ENCODE peak calls at places on chromosomes 13 and 19, in four cellular contexts. B is HepG2, D is sigmoid colon, O is fibroblast of the aortic adventitia. X is an unnamed sample.
A peak's percentile ranks its signal among the peaks of the same experiment; 100 is the strongest.

GRCh38 chr13:106083620-106084350 is 451.7 kb downstream of the EFNB2 start:
- DNase-seq in D (no peak), O (peak; percentile 49), B (peak; percentile 6), X (no peak)

GRCh38 chr19:8302357-8302691 is 5.8 kb downstream of the CD320 start:
- DNase-seq in O (no peak), D (peak; percentile 65), B (no peak), X (no peak)

GRCh38 chr13:93723316-93723715 is 496.7 kb downstream of the GPC6 start:
- DNase-seq in B (no peak), D (no peak), O (peak; percentile 45), X (no peak)

GRCh38 chr19:49142866-49143335 is 12.3 kb downstream of the HRC start:
- DNase-seq in D (peak; percentile 95), O (peak; percentile 87), B (no peak), X (peak; percentile 56)

GRCh38 chr19:28655054-28655453 is 557.9 kb downstream of the UQCRFS1 start:
- DNase-seq in O (no peak), D (no peak), B (no peak), X (no peak)

GRCh38 chr13:21528616-21529015 is 69.5 kb upstream of the ZDHHC20 start:
- DNase-seq in D (no peak), B (no peak), O (peak; percentile 18), X (no peak)

GRCh38 chr19:51754770-51755169 is 3.1 kb upstream of the FPR1 start:
- DNase-seq in B (no peak), D (no peak), O (no peak), X (no peak)

GRCh38 chr19:19510432-19510831 is 4.9 kb downstream of the TSSK6 start:
- DNase-seq in B (no peak), D (no peak), O (peak; percentile 9), X (no peak)

GRCh38 chr19:10431254-10431942 is 11.1 kb downstream of the PDE4A start:
- DNase-seq in B (no peak), O (peak; percentile 22), D (peak; percentile 73), X (no peak)

GRCh38 chr19:16588089-16588823 is 16.0 kb upstream of the SLC35E1 start:
- DNase-seq in O (peak; percentile 42), B (no peak), D (no peak), X (no peak)

GRCh38 chr13:97631158-97631557 is 197.2 kb downstream of the RAP2A start:
- DNase-seq in O (no peak), D (no peak), B (no peak), X (no peak)

GRCh38 chr13:28638756-28639155 is 20.2 kb upstream of the POMP start:
- DNase-seq in D (no peak), B (no peak), O (no peak), X (no peak)

GRCh38 chr13:28637714-28638355 is 21.1 kb upstream of the POMP start:
- DNase-seq in D (no peak), O (no peak), B (peak; percentile 59), X (no peak)

GRCh38 chr13:28640861-28641599 is 17.9 kb upstream of the POMP start:
- DNase-seq in B (no peak), O (no peak), D (no peak), X (no peak)

GRCh38 chr13:28636078-28636477 is 22.9 kb upstream of the POMP start:
- DNase-seq in D (no peak), B (no peak), O (peak; percentile 51), X (peak; percentile 76)

GRCh38 chr13:28636677-28637317 is 22.1 kb upstream of the POMP start:
- DNase-seq in D (no peak), O (peak; percentile 75), B (peak; percentile 58), X (no peak)
- TF ChIP-seq CTCF in D (peak; percentile 74), O (peak; percentile 97), B (peak; percentile 78), X (peak; percentile 81)

GRCh38 chr19:45402469-45403070 is 2.3 kb downstream of the PPP1R13L start:
- DNase-seq in B (no peak), O (no peak), D (peak; percentile 66), X (no peak)
- H3K4me3 ChIP-seq in B (no peak overlapping the region), O (no peak overlapping the region), D (no peak overlapping the region), X (peak overlapping the region; percentile 18)

DNA sequence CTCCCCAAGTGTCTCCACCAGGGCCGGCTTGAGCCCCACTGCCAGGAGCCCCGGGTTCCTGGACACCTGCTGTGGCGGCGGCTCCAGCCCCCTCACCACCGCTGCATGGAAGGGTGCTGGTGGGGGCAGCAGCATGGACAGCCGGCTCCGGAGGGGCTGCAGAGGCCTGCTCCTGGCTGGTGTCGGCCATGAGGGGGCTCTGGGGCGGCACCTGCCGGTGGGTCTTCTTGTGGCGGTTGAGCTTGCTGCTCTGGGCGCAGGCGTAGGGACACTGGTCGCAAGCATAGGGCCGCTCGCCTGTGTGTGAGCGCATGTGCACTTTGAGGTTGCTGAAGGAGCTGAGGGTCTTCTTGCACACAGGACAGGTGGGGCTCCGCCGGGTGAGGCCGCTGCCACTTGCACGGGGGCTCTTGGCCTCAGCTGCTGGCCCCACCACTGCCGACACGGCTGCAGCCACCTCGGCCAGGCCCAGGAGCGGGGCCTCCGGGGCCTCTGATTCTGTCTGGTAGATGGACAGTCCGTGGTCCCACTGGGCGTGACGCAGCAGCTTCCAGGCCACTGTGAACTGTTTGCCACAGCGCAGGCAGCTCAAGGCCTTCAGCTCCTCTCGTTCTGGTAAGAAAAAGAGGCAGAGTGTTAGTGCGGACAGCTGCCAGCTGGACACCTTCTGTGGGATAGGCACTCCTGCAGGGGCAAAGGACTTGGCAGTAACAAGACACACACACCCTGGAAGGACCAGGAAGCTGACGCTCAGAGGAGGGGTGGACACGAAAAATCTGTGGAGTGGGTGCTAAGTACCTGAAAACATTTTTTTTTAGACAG is 4.1 kb downstream of the ZNF296 start:
- DNase-seq in D (no peak), O (no peak), B (no peak), X (no peak)
- TF ChIP-seq CTCF in D (no peak), O (no peak), B (no peak), X (no peak)

GRCh38 chr13:66171821-66172220 is 1058.3 kb downstream of the PCDH9 start:
- DNase-seq in O (no peak), B (no peak), D (no peak), X (no peak)
- H3K4me3 ChIP-seq in O (no peak overlapping the region), B (no peak overlapping the region), D (no peak overlapping the region), X (no peak overlapping the region)

DNA sequence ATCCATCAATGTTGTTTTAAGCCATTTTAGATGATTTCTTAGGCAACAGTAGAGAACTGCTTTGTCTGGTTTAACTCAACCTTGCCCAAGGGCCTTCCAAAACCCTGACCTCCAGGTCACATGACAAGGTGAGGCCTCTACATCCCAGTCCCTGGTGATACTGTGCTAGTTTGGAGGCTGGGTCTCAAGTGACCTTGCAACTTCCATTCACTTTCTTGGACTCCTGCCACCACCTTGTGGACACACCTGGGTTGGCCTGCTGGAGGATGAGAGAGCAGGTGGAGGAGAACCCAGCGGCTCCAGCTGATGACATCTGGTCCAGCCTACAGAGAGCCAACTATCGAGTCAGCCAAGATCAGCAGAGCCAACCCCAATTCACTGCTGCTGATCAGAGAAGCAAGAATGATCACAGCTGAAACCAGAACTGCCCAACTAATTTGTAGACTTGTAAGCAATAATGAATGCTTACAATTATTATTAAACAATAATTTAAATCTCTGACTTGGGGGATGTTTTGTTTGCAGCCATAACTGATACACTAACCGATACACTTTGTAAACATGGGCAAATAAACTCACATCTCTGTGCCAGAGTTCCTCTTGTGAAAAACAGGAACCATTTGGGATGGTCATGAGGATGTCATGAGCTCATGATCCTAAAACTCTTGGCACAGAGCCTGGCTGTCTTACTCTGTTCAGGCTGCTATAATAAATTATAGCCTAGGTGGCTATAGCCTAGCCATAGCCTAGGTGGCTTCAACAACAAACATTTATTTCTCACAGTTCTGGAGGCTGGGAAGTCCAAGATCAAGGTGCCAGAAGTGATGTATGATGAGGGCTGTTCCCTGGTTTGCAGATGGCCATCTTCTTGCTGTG is 11.5 kb downstream of the FAM187B start:
- DNase-seq in B (no peak), O (no peak), D (no peak), X (no peak)
- TF ChIP-seq CTCF in B (peak; percentile 63), O (no peak), D (no peak), X (no peak)

DNA sequence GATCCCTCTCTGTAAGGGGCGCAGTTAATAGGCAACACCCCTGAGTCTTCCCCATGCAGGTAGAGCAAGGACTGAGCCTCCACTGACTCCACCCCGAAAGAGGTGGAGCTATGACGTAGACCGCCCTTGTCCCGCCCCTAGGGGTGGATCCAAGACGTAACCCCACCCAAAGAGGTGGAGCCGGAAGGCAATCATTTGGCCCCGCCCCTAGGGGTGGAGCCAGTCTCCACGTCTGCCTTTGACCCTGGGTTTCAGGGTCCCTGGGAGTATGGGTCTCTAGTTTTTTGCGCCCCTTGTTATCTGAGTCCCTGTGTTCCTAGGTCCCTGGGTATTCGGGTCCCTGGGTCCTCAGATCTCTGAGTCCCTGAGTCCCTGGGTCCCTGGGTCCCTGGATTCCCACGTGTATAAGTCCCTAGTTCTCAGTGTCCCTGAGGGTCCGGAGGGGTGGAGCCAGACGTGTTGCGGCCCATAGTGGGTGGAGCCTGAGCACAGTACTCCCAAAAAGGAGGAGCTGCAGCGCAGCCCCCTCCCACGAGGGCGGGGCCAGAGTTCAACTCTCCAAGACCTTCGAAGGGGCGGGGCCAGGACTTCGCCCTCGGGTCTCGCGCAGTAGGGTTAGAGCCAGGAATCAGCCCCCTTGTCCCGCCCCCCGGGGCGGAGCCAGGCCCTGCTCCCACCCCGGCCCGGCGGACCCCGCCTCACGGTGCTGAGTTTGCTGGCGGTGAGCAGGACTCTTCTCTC is 5.3 kb downstream of the DENND1C start:
- DNase-seq in O (peak; percentile 38), D (no peak), B (peak; percentile 88), X (no peak)
- H3K4me3 ChIP-seq in O (peak overlapping the region; percentile 25), D (peak overlapping the region; percentile 25), B (no peak overlapping the region), X (no peak overlapping the region)

GRCh38 chr13:79246575-79246949 is 159.5 kb downstream of the RBM26 start:
- DNase-seq in O (no peak), D (no peak), B (no peak), X (no peak)
- TF ChIP-seq CTCF in O (no peak), D (no peak), B (peak; percentile 25), X (no peak)

GRCh38 chr19:41565384-41565730 is 10.6 kb upstream of the CEACAM21 start:
- DNase-seq in D (no peak), O (no peak), B (no peak), X (no peak)

GRCh38 chr19:41569481-41570150 is 6.3 kb upstream of the CEACAM21 start:
- DNase-seq in D (no peak), O (no peak), B (no peak), X (no peak)

GRCh38 chr19:41564515-41565383 is 11.2 kb upstream of the CEACAM21 start:
- DNase-seq in O (no peak), B (no peak), D (no peak), X (no peak)

DNA sequence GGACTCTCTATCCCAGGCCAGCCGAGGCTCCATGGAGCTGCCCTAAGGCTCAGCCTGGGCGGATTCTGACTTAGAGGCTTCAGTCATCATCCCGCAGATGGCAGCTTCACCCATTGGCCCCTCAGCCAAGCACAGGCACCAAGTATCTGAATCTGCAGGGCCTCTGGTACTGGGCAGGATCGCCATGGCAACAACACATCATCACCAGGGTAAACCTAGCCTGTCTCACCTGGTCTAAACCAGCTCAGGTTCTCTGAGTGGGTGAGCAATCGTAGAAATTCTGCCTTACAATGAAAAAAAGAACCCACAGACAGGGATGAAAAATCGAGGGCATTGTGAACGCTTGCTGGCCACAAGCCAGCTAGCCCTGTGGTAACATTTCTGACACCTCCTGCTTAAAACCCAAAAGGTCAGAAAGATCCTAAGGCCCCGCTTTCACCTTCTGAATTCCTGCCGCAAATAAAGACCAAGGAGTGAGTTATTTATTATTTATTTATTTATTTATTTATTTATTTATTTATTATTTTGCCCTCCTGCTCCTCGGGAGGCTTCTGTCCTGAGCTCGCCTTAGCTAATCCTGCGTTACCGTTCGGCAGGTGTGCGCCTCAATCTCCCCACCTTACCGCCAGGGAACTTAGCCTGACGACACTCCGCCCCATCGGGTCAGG is 12.0 kb upstream of the CEACAM21 start:
- DNase-seq in D (no peak), O (no peak), B (no peak), X (no peak)
- H3K4me3 ChIP-seq in D (no peak overlapping the region), O (no peak overlapping the region), B (no peak overlapping the region), X (no peak overlapping the region)

GRCh38 chr19:14405758-14406644 is 13.1 kb downstream of the DDX39A start:
- DNase-seq in B (peak; percentile 81), O (peak; percentile 75), D (peak; percentile 93), X (no peak)
- TF ChIP-seq CTCF in B (peak; percentile 99), O (peak; percentile 77), D (peak; percentile 93), X (peak; percentile 85)

GRCh38 chr19:57276430-57276829 is 3.9 kb upstream of the ZNF460 start:
- DNase-seq in D (no peak), O (no peak), B (peak; percentile 45), X (no peak)
- H3K4me3 ChIP-seq in D (no peak overlapping the region), O (no peak overlapping the region), B (no peak overlapping the region), X (no peak overlapping the region)

X was measured in AG04449.